ENCODE peak calls at places on chromosomes 13 and 19, in six cellular contexts. U is fibroblast of the conjunctiva; S is activated CD4-positive, alpha-beta T cell treated with anti-CD3 and anti-CD28 coated beads, Interleukin-2, amount 50 U/mL, for 24 hours; E is stomach; G is stimulated activated CD4-positive, alpha-beta T cell treated with anti-CD3 and anti-CD28 coated beads, Interleukin-2, amount 100 ng/mL, for 24 hours; M is RWPE1. W is an unnamed sample.

GRCh38 chr19:30070970-30071632 is 129.1 kb downstream of the URI1 start:
- DNase-seq in S (no peak), M (no peak), G (no peak), E (no peak), U (no peak), W (no peak)

GRCh38 chr19:32437096-32437495 is 31.5 kb downstream of the DPY19L3 start:
- DNase-seq in M (no peak), E (no peak), S (no peak), U (no peak), G (no peak), W (no peak)

GRCh38 chr13:61013782-61014181 is 401.9 kb downstream of the PCDH20 start:
- DNase-seq in E (no peak), U (no peak), M (no peak), G (no peak), S (no peak), W (no peak)

GRCh38 chr19:56348289-56348877 is 33.7 kb upstream of the ZSCAN5A start:
- DNase-seq in S (no peak), E (no peak), U (no peak), M (no peak), G (peak; percentile 22), W (no peak)

GRCh38 chr19:50569023-50569697 is 925 bp upstream of the LRRC4B start:
- DNase-seq in M (no peak), S (no peak), E (no peak), G (no peak), U (no peak), W (no peak)

GRCh38 chr13:109785141-109785891 is 1.1 kb downstream of the IRS2 start:
- DNase-seq in E (peak; percentile 61), U (no peak), G (peak; percentile 51), M (no peak), S (no peak), W (peak; percentile 54)

GRCh38 chr13:43153436-43154082 is 130.2 kb downstream of the DNAJC15 start:
- DNase-seq in G (no peak), M (peak; percentile 80), S (no peak), U (peak; percentile 67), E (no peak), W (no peak)

GRCh38 chr19:47186337-47187022 is 44.5 kb downstream of the BBC3 start:
- DNase-seq in E (no peak), G (peak; percentile 77), U (no peak), S (peak; percentile 58), M (no peak), W (no peak)

GRCh38 chr19:29771708-29772415 is 39.9 kb upstream of the CCNE1 start:
- DNase-seq in E (peak; percentile 41), U (peak; percentile 20), G (peak; percentile 40), S (no peak), M (peak; percentile 63), W (peak; percentile 33)

GRCh38 chr19:50173144-50173543 is 10.1 kb upstream of the IZUMO2 start:
- DNase-seq in U (no peak), G (peak; percentile 2), M (no peak), S (no peak), E (peak; percentile 39), W (peak; percentile 85)

GRCh38 chr19:30519607-30520205 is 147.5 kb downstream of the ZNF536 start:
- DNase-seq in M (no peak), G (no peak), U (no peak), E (no peak), S (no peak), W (no peak)

GRCh38 chr13:89650226-89650625 is 1697.3 kb upstream of the MIR17HG start:
- DNase-seq in M (no peak), G (no peak), E (no peak), U (no peak), S (no peak), W (no peak)

GRCh38 chr19:50838239-50838638 is 4.9 kb upstream of the KLK15 start:
- DNase-seq in U (no peak), S (no peak), E (no peak), M (no peak), G (no peak), W (no peak)

GRCh38 chr13:44312898-44313551 is 60.6 kb upstream of the SERP2 start:
- DNase-seq in G (no peak), M (peak; percentile 86), U (peak; percentile 71), E (no peak), S (no peak), W (peak; percentile 6)

GRCh38 chr19:13155472-13156284 is 5.5 kb downstream of the IER2 start:
- DNase-seq in E (peak; percentile 86), U (no peak), M (peak; percentile 64), S (no peak), G (peak; percentile 75), W (peak; percentile 86)

GRCh38 chr19:38831142-38831605 is 420 bp downstream of the ECH1 start:
- DNase-seq in M (peak; percentile 65), U (peak; percentile 73), S (no peak), G (no peak), E (peak; percentile 88), W (peak; percentile 88)

GRCh38 chr13:32791545-32792172 is 205.4 kb downstream of the PDS5B start:
- DNase-seq in M (no peak), S (no peak), U (no peak), G (peak; percentile 19), E (no peak), W (no peak)

GRCh38 chr19:46515879-46516350 is 20.2 kb upstream of the PNMA8B start:
- DNase-seq in G (peak; percentile 34), S (no peak), E (no peak), M (peak; percentile 57), U (peak; percentile 20), W (no peak)

GRCh38 chr19:6677924-6678689 is 8.1 kb upstream of the TNFSF14 start:
- DNase-seq in G (peak; percentile 77), S (no peak), U (no peak), M (no peak), E (no peak), W (peak; percentile 37)

GRCh38 chr19:5985098-5985783 is 7.3 kb upstream of the RANBP3 start:
- DNase-seq in S (no peak), G (no peak), M (peak; percentile 59), E (no peak), U (no peak), W (no peak)

W was measured in colonic mucosa.